ENCODE peak calls at places on chromosomes 13 and 19, in six cellular contexts. G is H1, Q is K562, T is HCT116, U is HepG2, Y is GM12878. O is an unnamed sample.

GRCh38 chr19:28908941-28909340 is 304.0 kb downstream of the UQCRFS1 start:
- DNase-seq in T (no peak), Q (no peak), U (no peak), Y (no peak), G (no peak), O (no peak)

GRCh38 chr13:106176103-106176502 is 359.4 kb downstream of the EFNB2 start:
- DNase-seq in G (no peak), U (no peak), T (no peak), Q (no peak), Y (no peak), O (no peak)

GRCh38 chr13:41588899-41589298 is 131.5 kb downstream of the RGCC start:
- DNase-seq in Y (no peak), U (peak; percentile 50), G (no peak), T (peak; percentile 8), Q (peak; percentile 65), O (no peak)

GRCh38 chr19:54248016-54248601 is 5.5 kb upstream of the LILRA6 start:
- DNase-seq in U (no peak), Y (no peak), G (no peak), T (no peak), Q (no peak), O (no peak)

GRCh38 chr19:51627491-51628138 is 2.6 kb downstream of the SIGLEC5 start:
- DNase-seq in Y (no peak), Q (no peak), U (no peak), T (no peak), G (no peak), O (no peak)

GRCh38 chr13:27661017-27661416 is 39.3 kb downstream of the POLR1D start:
- DNase-seq in U (no peak), T (no peak), G (no peak), Y (no peak), Q (no peak), O (no peak)

GRCh38 chr19:13684021-13684420 is 80.3 kb upstream of the MRI1 start:
- DNase-seq in Y (no peak), G (no peak), T (no peak), U (no peak), Q (no peak), O (no peak)

GRCh38 chr19:15138427-15138826 is 31.2 kb downstream of the SYDE1 start:
- DNase-seq in G (no peak), Y (no peak), U (no peak), Q (no peak), T (no peak), O (no peak)

GRCh38 chr13:32582281-32582680 is 4.0 kb upstream of the PDS5B start:
- DNase-seq in U (no peak), Y (no peak), Q (no peak), G (no peak), T (no peak), O (no peak)

GRCh38 chr19:5918463-5919079 is 4.5 kb downstream of the CAPS start:
- DNase-seq in T (no peak), Q (no peak), Y (no peak), U (no peak), G (no peak), O (no peak)

GRCh38 chr19:6186435-6186834 is 51.0 kb downstream of the ACSBG2 start:
- DNase-seq in U (no peak), G (no peak), T (no peak), Y (no peak), Q (no peak), O (no peak)

GRCh38 chr19:45716314-45717130 is 14.2 kb downstream of the FBXO46 start:
- DNase-seq in U (no peak), Y (no peak), G (no peak), T (no peak), Q (no peak), O (no peak)

GRCh38 chr13:109785141-109785891 is 1.1 kb downstream of the IRS2 start:
- DNase-seq in Q (no peak), T (no peak), Y (no peak), U (no peak), G (peak; percentile 66), O (peak; percentile 52)

GRCh38 chr13:78589206-78589605 is 14.1 kb downstream of the POU4F1 start:
- DNase-seq in U (peak; percentile 39), Y (no peak), T (no peak), G (peak; percentile 89), Q (peak; percentile 61), O (peak; percentile 85)

GRCh38 chr13:113862766-113863510 is 938 bp downstream of the GAS6 start:
- DNase-seq in G (peak; percentile 72), U (no peak), Y (no peak), T (no peak), Q (peak; percentile 56), O (peak; percentile 55)

GRCh38 chr13:99307247-99307646 is at the start of gene GPR183:
- DNase-seq in T (no peak), Y (no peak), U (no peak), Q (peak; percentile 50), G (no peak), O (no peak)

GRCh38 chr13:79659161-79659560 is 178.2 kb downstream of the NDFIP2 start:
- DNase-seq in G (no peak), U (no peak), Y (no peak), Q (no peak), T (no peak), O (no peak)

GRCh38 chr19:29528946-29529645 is 3.3 kb downstream of the VSTM2B start:
- DNase-seq in Y (no peak), U (no peak), Q (no peak), T (no peak), G (peak; percentile 70), O (peak; percentile 33)

GRCh38 chr19:15254547-15254946 is 22.3 kb upstream of the EPHX3 start:
- DNase-seq in U (no peak), T (no peak), Y (no peak), Q (no peak), G (no peak), O (no peak)

GRCh38 chr13:77737583-77738200 is 40.2 kb downstream of the SLAIN1 start:
- DNase-seq in G (no peak), Y (no peak), Q (no peak), T (no peak), U (no peak), O (no peak)

GRCh38 chr13:112588490-112589297 is 741 bp upstream of the TUBGCP3 start:
- DNase-seq in U (no peak), T (no peak), G (no peak), Y (no peak), Q (no peak), O (no peak)

GRCh38 chr19:34985249-34986022 is 14.7 kb upstream of the GRAMD1A start:
- DNase-seq in T (no peak), G (peak; percentile 60), Q (no peak), Y (no peak), U (no peak), O (peak; percentile 46)

DNA sequence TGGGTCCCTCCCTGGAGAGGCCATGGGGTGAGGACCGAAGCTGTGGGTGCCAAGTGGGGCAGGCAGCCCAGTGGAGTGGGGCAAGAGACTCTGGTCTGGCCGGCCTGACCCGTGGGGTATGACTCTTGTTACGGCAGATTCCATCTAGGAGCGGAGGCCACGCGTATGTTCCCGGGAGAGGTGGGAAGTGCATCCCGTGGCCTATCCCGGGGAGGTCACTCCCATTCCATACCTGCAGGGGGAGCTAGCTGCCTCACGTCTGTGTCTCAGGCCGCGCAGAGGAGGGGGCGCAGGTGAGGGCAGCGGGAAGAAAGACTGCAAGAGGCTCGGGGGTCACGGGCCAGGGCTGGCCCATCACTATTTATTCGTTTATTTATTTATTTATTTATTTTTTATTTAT is 4.9 kb downstream of the CSNK1G2 start:
- DNase-seq in G (peak; percentile 92), Y (no peak), Q (peak; percentile 58), T (no peak), U (peak; percentile 58), O (peak; percentile 91)
- TF ChIP-seq ATF3 in G (no peak), Y (no peak), Q (no peak), T (no peak), U (no peak), O (no peak)

DNA sequence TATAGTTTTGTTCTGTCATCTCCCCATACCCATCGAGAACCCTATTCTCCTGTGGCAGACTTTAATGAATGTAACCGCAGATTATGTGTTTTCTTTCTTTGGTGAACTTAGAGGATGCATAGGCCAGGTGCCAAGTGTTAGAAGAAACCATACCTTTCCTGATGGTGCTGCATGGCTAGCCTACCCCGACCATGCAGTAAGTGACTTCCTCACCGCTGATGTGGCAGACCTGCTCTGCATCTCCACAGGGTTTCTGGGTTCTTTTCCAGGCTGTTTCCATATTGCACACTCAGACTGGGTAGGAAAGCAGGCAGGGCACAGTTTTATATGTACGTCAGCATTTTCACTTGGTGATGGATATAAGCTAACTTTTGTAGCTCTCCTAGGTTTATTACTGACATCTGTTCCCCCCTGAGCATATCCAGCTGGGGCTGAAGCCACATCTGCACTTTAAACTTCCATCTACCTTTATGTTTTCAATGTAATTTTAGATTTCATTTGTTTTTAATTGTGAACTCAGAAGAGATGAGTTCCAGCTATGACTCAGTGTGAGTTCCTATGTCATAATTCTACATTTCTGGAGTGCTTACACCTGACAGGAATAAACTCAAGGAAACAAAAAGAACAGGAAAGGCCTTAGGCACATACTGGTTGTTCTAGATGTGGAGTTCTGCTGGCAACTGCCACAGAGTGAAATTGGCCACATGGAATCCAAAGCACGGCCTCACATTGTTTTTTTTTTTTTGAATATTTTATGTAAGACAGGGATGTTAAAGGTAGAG is 42.4 kb downstream of the LRCH1 start:
- DNase-seq in U (no peak), T (no peak), Y (no peak), Q (no peak), G (no peak), O (no peak)
- TF ChIP-seq MAX in U (no peak), T (no peak), Y (no peak), Q (no peak), G (no peak), O (no peak)

DNA sequence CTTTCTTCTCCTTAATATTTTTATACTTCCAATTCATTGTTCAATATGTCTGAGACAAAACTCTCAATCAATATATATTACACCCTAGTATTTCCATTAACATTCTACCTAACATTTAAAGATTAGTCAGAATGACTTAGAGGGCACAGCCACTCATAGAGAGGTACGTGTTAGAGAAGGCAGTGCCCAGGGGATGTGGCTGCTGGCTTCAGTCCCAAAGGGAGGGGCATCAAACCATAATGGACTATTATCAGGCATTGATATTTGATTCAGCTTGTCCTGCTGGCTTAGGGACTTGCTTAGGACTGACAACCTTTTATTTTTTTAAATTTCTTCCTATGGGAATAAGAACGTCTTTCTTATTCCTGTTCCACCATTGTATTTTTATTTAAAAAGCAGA is 1392.0 kb upstream of the ATXN8OS start:
- DNase-seq in Q (no peak), T (no peak), G (no peak), Y (no peak), U (no peak), O (no peak)
- TF ChIP-seq ATF3 in Q (no peak), T (no peak), G (no peak), Y (no peak), U (no peak), O (no peak)

GRCh38 chr19:2081873-2082810 is 14.0 kb downstream of the MOB3A start:
- DNase-seq in Q (no peak), Y (no peak), G (no peak), U (no peak), T (no peak), O (no peak)
- TF ChIP-seq MAX in Q (no peak), Y (no peak), G (no peak), U (no peak), T (no peak), O (no peak)

DNA sequence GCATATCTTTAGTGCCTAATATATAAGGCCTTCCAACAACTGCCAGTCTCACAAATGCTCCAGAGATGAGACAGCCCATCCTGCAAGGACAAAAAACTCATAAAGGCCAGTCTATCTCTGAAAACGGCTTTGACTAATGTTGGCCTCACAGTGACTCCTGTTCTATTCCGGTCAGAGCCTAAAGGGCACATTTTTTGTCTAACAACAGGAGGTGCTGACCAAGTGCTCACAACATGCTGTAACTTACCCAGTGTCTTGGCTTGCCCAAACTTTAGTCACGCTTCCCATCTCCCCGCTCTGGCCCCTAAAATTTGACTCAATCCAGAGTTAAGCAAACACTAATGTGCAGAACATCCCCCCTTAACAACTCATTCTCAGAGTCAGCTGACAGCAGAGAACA is 1411.2 kb upstream of the MIR17HG start:
- DNase-seq in U (no peak), G (no peak), Q (no peak), T (no peak), Y (no peak), O (no peak)
- TF ChIP-seq ATF3 in U (no peak), G (no peak), Q (no peak), T (no peak), Y (no peak), O (no peak)

O was measured in WTC11.